ENCODE peak calls at places on chromosomes 3 and 15, in eight cellular contexts. A is upper lobe of right lung; C is K562; L is CD4-positive, CD25-positive, alpha-beta regulatory T cell; W is stomach; G is lower lobe of right lung; V is GM23248; B is astrocyte. S is an unnamed sample.

GRCh38 chr3:46365737-46366524 is 4.8 kb upstream of the CCR5 start:
- DNase-seq in B (no peak), A (no peak), V (no peak), C (no peak), W (no peak), L (no peak), G (no peak), S (no peak)

GRCh38 chr3:2765002-2765579 is 345.1 kb downstream of the IL5RA start:
- DNase-seq in W (no peak), A (no peak), B (no peak), G (no peak), L (no peak), V (no peak), C (no peak), S (no peak)

GRCh38 chr3:124919756-124920155 is 14.8 kb downstream of the MUC13 start:
- DNase-seq in A (no peak), G (no peak), L (no peak), C (no peak), B (peak; percentile 19), V (peak; percentile 21), W (no peak), S (no peak)

GRCh38 chr3:108757404-108757982 is at the start of gene RETNLB:
- DNase-seq in V (no peak), B (no peak), A (no peak), L (no peak), C (no peak), W (peak; percentile 73), G (no peak), S (peak; percentile 85)

GRCh38 chr3:151168269-151169094 is 34.5 kb downstream of the GPR171 start:
- DNase-seq in G (peak; percentile 90), C (peak; percentile 52), A (peak; percentile 93), L (peak; percentile 54), W (peak; percentile 84), V (peak; percentile 83), B (peak; percentile 20), S (peak; percentile 78)

GRCh38 chr3:45646051-45646585 is 43.1 kb upstream of the SACM1L start:
- DNase-seq in L (no peak), C (no peak), W (no peak), G (peak; percentile 81), V (no peak), B (no peak), A (peak; percentile 75), S (no peak)

GRCh38 chr3:124694486-124694885 is 35.8 kb upstream of the UMPS start:
- DNase-seq in V (no peak), L (no peak), W (no peak), C (no peak), G (no peak), A (no peak), B (no peak), S (no peak)

GRCh38 chr3:24943961-24944360 is 449.3 kb upstream of the THRB start:
- DNase-seq in G (no peak), C (no peak), A (no peak), W (no peak), L (no peak), B (no peak), V (no peak), S (no peak)

GRCh38 chr15:85494035-85494793 is 113.8 kb downstream of the AKAP13 start:
- DNase-seq in L (no peak), V (peak; percentile 94), W (no peak), A (no peak), G (no peak), C (no peak), B (peak; percentile 92), S (peak; percentile 97)

GRCh38 chr3:171616798-171617197 is 156.6 kb upstream of the TNIK start:
- DNase-seq in L (no peak), B (no peak), A (no peak), G (no peak), W (no peak), C (no peak), V (no peak), S (no peak)

GRCh38 chr3:169410430-169410829 is 253.1 kb downstream of the MECOM start:
- DNase-seq in L (no peak), V (no peak), G (no peak), W (no peak), A (no peak), C (no peak), B (peak; percentile 3), S (no peak)

GRCh38 chr3:27712136-27713065 is 9.7 kb downstream of the EOMES start:
- DNase-seq in V (peak; percentile 92), B (peak; percentile 50), W (peak; percentile 76), G (peak; percentile 78), C (peak; percentile 71), A (peak; percentile 87), L (peak; percentile 64), S (peak; percentile 82)

GRCh38 chr15:37518436-37518835 is 416.0 kb upstream of the TMCO5A start:
- DNase-seq in V (no peak), W (no peak), L (no peak), B (no peak), A (no peak), C (no peak), G (no peak), S (no peak)

GRCh38 chr3:122952509-122952908 is 75.1 kb downstream of the SEMA5B start:
- DNase-seq in B (no peak), V (peak; percentile 17), A (no peak), L (no peak), G (no peak), C (no peak), W (no peak), S (peak; percentile 24)
- H3K27ac ChIP-seq in B (no peak overlapping the region), V (no peak overlapping the region), A (no peak overlapping the region), L (no peak overlapping the region), G (no peak overlapping the region), C (no peak overlapping the region), W (no peak overlapping the region), S (no peak overlapping the region)

GRCh38 chr3:71446260-71446659 is 137.3 kb downstream of the FOXP1 start:
- DNase-seq in B (no peak), C (no peak), W (no peak), V (no peak), G (no peak), L (no peak), A (no peak), S (no peak)

GRCh38 chr3:71444861-71445259 is 138.7 kb downstream of the FOXP1 start:
- DNase-seq in G (no peak), B (no peak), A (no peak), C (no peak), V (no peak), W (no peak), L (no peak), S (no peak)

GRCh38 chr3:71443332-71443731 is 140.2 kb downstream of the FOXP1 start:
- DNase-seq in L (no peak), B (no peak), C (no peak), G (no peak), V (no peak), W (no peak), A (no peak), S (no peak)

GRCh38 chr3:71442648-71443047 is 140.9 kb downstream of the FOXP1 start:
- DNase-seq in W (no peak), A (no peak), C (no peak), L (no peak), V (no peak), G (no peak), B (no peak), S (no peak)

GRCh38 chr3:71444028-71444860 is 139.3 kb downstream of the FOXP1 start:
- DNase-seq in G (peak; percentile 80), A (peak; percentile 77), V (peak; percentile 72), W (peak; percentile 49), B (peak; percentile 84), C (peak; percentile 13), L (peak; percentile 64), S (peak; percentile 64)
- H3K4me1 ChIP-seq in G (peaks cover 87% of the 10 kb centered on the region), A (peaks cover 63% of the 10 kb centered on the region), V (peaks cover 16% of the 10 kb centered on the region), W (peaks cover 83% of the 10 kb centered on the region), B (peaks cover 17% of the 10 kb centered on the region), C (no peaks in the 10 kb centered on the region), L (peaks cover 95% of the 10 kb centered on the region), S (no peaks in the 10 kb centered on the region)

GRCh38 chr15:101178414-101178813 is 73.4 kb downstream of the CHSY1 start:
- DNase-seq in W (no peak), V (no peak), G (no peak), A (no peak), L (no peak), B (no peak), C (no peak), S (no peak)

GRCh38 chr15:101179341-101180153 is 72.3 kb downstream of the CHSY1 start:
- DNase-seq in G (no peak), A (no peak), L (no peak), V (peak; percentile 75), C (no peak), B (peak; percentile 83), W (no peak), S (no peak)

GRCh38 chr15:101175396-101175795 is 76.5 kb downstream of the CHSY1 start:
- DNase-seq in A (no peak), V (no peak), G (no peak), B (no peak), W (no peak), C (no peak), L (no peak), S (no peak)

GRCh38 chr15:101174152-101174920 is 77.5 kb downstream of the CHSY1 start:
- DNase-seq in C (no peak), G (no peak), W (no peak), V (no peak), A (no peak), B (no peak), L (no peak), S (no peak)

GRCh38 chr15:101176625-101177024 is 75.2 kb downstream of the CHSY1 start:
- DNase-seq in A (no peak), L (no peak), C (no peak), G (no peak), W (no peak), V (peak; percentile 32), B (peak; percentile 47), S (no peak)
- H3K27ac ChIP-seq in A (peak overlapping the region; percentile 58), L (no peak overlapping the region), C (no peak overlapping the region), G (peak overlapping the region; percentile 48), W (peak overlapping the region; percentile 77), V (peak overlapping the region; percentile 59), B (peak overlapping the region; percentile 36), S (peak overlapping the region; percentile 38)

GRCh38 chr3:182769673-182770072 is 23.6 kb upstream of the ATP11B start:
- DNase-seq in L (no peak), C (peak; percentile 34), V (no peak), W (no peak), B (no peak), A (no peak), G (no peak), S (no peak)

GRCh38 chr3:182763896-182764295 is 29.4 kb upstream of the ATP11B start:
- DNase-seq in C (no peak), V (no peak), L (no peak), A (no peak), W (no peak), B (no peak), G (no peak), S (no peak)

GRCh38 chr3:182765287-182765686 is 28.0 kb upstream of the ATP11B start:
- DNase-seq in L (no peak), B (no peak), G (no peak), C (no peak), V (no peak), A (no peak), W (no peak), S (no peak)

GRCh38 chr3:182766108-182766507 is 27.2 kb upstream of the ATP11B start:
- DNase-seq in W (no peak), A (no peak), L (no peak), B (no peak), C (peak; percentile 41), G (no peak), V (no peak), S (no peak)

DNA sequence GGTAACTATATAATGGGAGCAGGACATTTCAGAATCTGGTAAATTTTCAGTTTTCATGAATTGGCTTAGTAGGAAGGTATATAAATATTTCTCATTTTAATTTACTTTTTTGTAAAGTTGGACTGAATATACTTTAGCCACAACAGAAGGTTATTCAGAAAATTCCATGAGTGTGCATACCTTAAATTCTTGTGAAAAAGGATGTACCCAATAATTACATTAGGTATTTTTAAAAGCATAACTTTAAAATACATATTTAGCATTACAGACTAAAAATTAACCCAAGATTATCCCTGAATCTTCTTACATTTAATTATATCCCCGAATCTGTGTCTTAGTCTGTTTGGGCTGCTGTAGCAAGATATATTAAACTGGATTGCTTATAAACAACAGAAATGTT is 24.9 kb upstream of the ATP11B start:
- DNase-seq in C (no peak), B (no peak), G (no peak), W (no peak), L (no peak), A (no peak), V (no peak), S (no peak)
- H3K4me1 ChIP-seq in C (peaks cover 8% of the 10 kb centered on the region), B (no peaks in the 10 kb centered on the region), G (no peaks in the 10 kb centered on the region), W (peaks cover 11% of the 10 kb centered on the region), L (no peaks in the 10 kb centered on the region), A (no peaks in the 10 kb centered on the region), V (no peaks in the 10 kb centered on the region), S (no peaks in the 10 kb centered on the region)